ENCODE peak calls at places on chromosomes 3 and 15, in six cellular contexts. One of them, this sample, is unnamed.

GRCh38 chr3:52620580-52620979 is 65.1 kb downstream of the PBRM1 start:
- DNase-seq in mesothelial cell of epicardium: no peak
- DNase-seq in GM13977: no peak
- DNase-seq in psoas muscle: no peak
- DNase-seq in nephron progenitor cell: no peak
- DNase-seq in right lobe of liver: no peak
- DNase-seq in this sample: no peak

GRCh38 chr3:107545680-107546120 is 22.9 kb downstream of the BBX start:
- DNase-seq in nephron progenitor cell: no peak
- DNase-seq in psoas muscle: no peak
- DNase-seq in GM13977: no peak
- DNase-seq in right lobe of liver: no peak
- DNase-seq in mesothelial cell of epicardium: no peak
- DNase-seq in this sample: no peak

GRCh38 chr3:157075693-157076420 is 84.1 kb downstream of the CCNL1 start:
- DNase-seq in nephron progenitor cell: no peak
- DNase-seq in right lobe of liver: peak
- DNase-seq in GM13977: no peak
- DNase-seq in mesothelial cell of epicardium: no peak
- DNase-seq in psoas muscle: no peak
- DNase-seq in this sample: no peak

GRCh38 chr3:107222927-107223326 is 154.3 kb upstream of the CCDC54 start:
- DNase-seq in right lobe of liver: no peak
- DNase-seq in GM13977: no peak
- DNase-seq in psoas muscle: no peak
- DNase-seq in nephron progenitor cell: no peak
- DNase-seq in mesothelial cell of epicardium: no peak
- DNase-seq in this sample: no peak

GRCh38 chr3:8990266-8991215 is 27.3 kb upstream of the RAD18 start:
- DNase-seq in psoas muscle: no peak
- DNase-seq in nephron progenitor cell: no peak
- DNase-seq in GM13977: no peak
- DNase-seq in mesothelial cell of epicardium: no peak
- DNase-seq in right lobe of liver: no peak
- DNase-seq in this sample: no peak

GRCh38 chr3:71138410-71138809 is 445.1 kb downstream of the FOXP1 start:
- DNase-seq in right lobe of liver: no peak
- DNase-seq in nephron progenitor cell: no peak
- DNase-seq in GM13977: no peak
- DNase-seq in mesothelial cell of epicardium: no peak
- DNase-seq in psoas muscle: no peak
- DNase-seq in this sample: no peak

GRCh38 chr3:66039590-66039887 is 821 bp upstream of the MAGI1 start:
- DNase-seq in mesothelial cell of epicardium: no peak
- DNase-seq in right lobe of liver: peak
- DNase-seq in GM13977: peak
- DNase-seq in psoas muscle: peak
- DNase-seq in nephron progenitor cell: peak
- DNase-seq in this sample: no peak

GRCh38 chr3:14446988-14447570 is 44.7 kb downstream of the SLC6A6 start:
- DNase-seq in psoas muscle: no peak
- DNase-seq in GM13977: no peak
- DNase-seq in mesothelial cell of epicardium: no peak
- DNase-seq in right lobe of liver: no peak
- DNase-seq in nephron progenitor cell: no peak
- DNase-seq in this sample: no peak

GRCh38 chr3:190362258-190362657 is 25.7 kb upstream of the CLDN16 start:
- DNase-seq in GM13977: no peak
- DNase-seq in right lobe of liver: no peak
- DNase-seq in psoas muscle: no peak
- DNase-seq in nephron progenitor cell: no peak
- DNase-seq in mesothelial cell of epicardium: no peak
- DNase-seq in this sample: no peak

GRCh38 chr3:54211097-54211496 is 88.7 kb downstream of the CACNA2D3 start:
- DNase-seq in GM13977: no peak
- DNase-seq in nephron progenitor cell: no peak
- DNase-seq in mesothelial cell of epicardium: no peak
- DNase-seq in psoas muscle: no peak
- DNase-seq in right lobe of liver: no peak
- DNase-seq in this sample: no peak

GRCh38 chr3:25540187-25540765 is 112.2 kb downstream of the RARB start:
- DNase-seq in right lobe of liver: no peak
- DNase-seq in mesothelial cell of epicardium: no peak
- DNase-seq in GM13977: no peak
- DNase-seq in psoas muscle: no peak
- DNase-seq in nephron progenitor cell: no peak
- DNase-seq in this sample: no peak

GRCh38 chr3:13023251-13024055 is 49.8 kb downstream of the IQSEC1 start:
- DNase-seq in right lobe of liver: no peak
- DNase-seq in mesothelial cell of epicardium: peak
- DNase-seq in nephron progenitor cell: no peak
- DNase-seq in psoas muscle: peak
- DNase-seq in GM13977: peak
- DNase-seq in this sample: no peak

GRCh38 chr3:141644931-141645330 is 93.2 kb upstream of the RNF7 start:
- DNase-seq in mesothelial cell of epicardium: no peak
- DNase-seq in right lobe of liver: peak
- DNase-seq in GM13977: peak
- DNase-seq in psoas muscle: peak
- DNase-seq in nephron progenitor cell: peak
- DNase-seq in this sample: peak

GRCh38 chr3:176046717-176047116 is 1150.6 kb downstream of the TBL1XR1 start:
- DNase-seq in mesothelial cell of epicardium: no peak
- DNase-seq in GM13977: no peak
- DNase-seq in right lobe of liver: no peak
- DNase-seq in nephron progenitor cell: no peak
- DNase-seq in psoas muscle: no peak
- DNase-seq in this sample: no peak

GRCh38 chr15:48354694-48355303 is 23.6 kb downstream of the DUT start:
- DNase-seq in psoas muscle: no peak
- DNase-seq in nephron progenitor cell: no peak
- DNase-seq in right lobe of liver: no peak
- DNase-seq in GM13977: no peak
- DNase-seq in mesothelial cell of epicardium: no peak
- DNase-seq in this sample: no peak

GRCh38 chr3:64732570-64732969 is 44.8 kb upstream of the ADAMTS9 start:
- DNase-seq in psoas muscle: no peak
- DNase-seq in mesothelial cell of epicardium: no peak
- DNase-seq in GM13977: no peak
- DNase-seq in right lobe of liver: no peak
- DNase-seq in nephron progenitor cell: no peak
- DNase-seq in this sample: no peak

GRCh38 chr3:42254566-42254965 is 11.4 kb downstream of the CCK start:
- DNase-seq in right lobe of liver: no peak
- DNase-seq in nephron progenitor cell: no peak
- DNase-seq in psoas muscle: no peak
- DNase-seq in mesothelial cell of epicardium: no peak
- DNase-seq in GM13977: no peak
- DNase-seq in this sample: no peak

GRCh38 chr3:127789051-127789450 is 33.3 kb downstream of the MGLL start:
- DNase-seq in psoas muscle: peak
- DNase-seq in mesothelial cell of epicardium: no peak
- DNase-seq in nephron progenitor cell: no peak
- DNase-seq in GM13977: no peak
- DNase-seq in right lobe of liver: no peak
- DNase-seq in this sample: no peak

GRCh38 chr3:185353823-185354614 is 8.9 kb upstream of the MAP3K13 start:
- DNase-seq in mesothelial cell of epicardium: no peak
- DNase-seq in GM13977: peak
- DNase-seq in nephron progenitor cell: peak
- DNase-seq in psoas muscle: peak
- DNase-seq in right lobe of liver: peak
- DNase-seq in this sample: peak

GRCh38 chr3:141176775-141177174 is 54.9 kb upstream of the PXYLP1 start:
- DNase-seq in nephron progenitor cell: no peak
- DNase-seq in GM13977: no peak
- DNase-seq in psoas muscle: no peak
- DNase-seq in right lobe of liver: no peak
- DNase-seq in mesothelial cell of epicardium: no peak
- DNase-seq in this sample: no peak

GRCh38 chr3:54079729-54080128 is 42.6 kb upstream of the CACNA2D3 start:
- DNase-seq in GM13977: no peak
- DNase-seq in nephron progenitor cell: no peak
- DNase-seq in right lobe of liver: no peak
- DNase-seq in mesothelial cell of epicardium: no peak
- DNase-seq in psoas muscle: no peak
- DNase-seq in this sample: no peak

GRCh38 chr3:126449621-126450051 is 26.1 kb downstream of the ZXDC start:
- DNase-seq in nephron progenitor cell: no peak
- DNase-seq in GM13977: no peak
- DNase-seq in right lobe of liver: peak
- DNase-seq in psoas muscle: no peak
- DNase-seq in mesothelial cell of epicardium: no peak
- DNase-seq in this sample: no peak

GRCh38 chr3:193548406-193548805 is 6.3 kb downstream of the ATP13A4 start:
- DNase-seq in mesothelial cell of epicardium: no peak
- DNase-seq in GM13977: no peak
- DNase-seq in psoas muscle: no peak
- DNase-seq in nephron progenitor cell: no peak
- DNase-seq in right lobe of liver: no peak
- DNase-seq in this sample: no peak

GRCh38 chr15:100900136-100900894 is 18.8 kb upstream of the LRRK1 start:
- DNase-seq in psoas muscle: no peak
- DNase-seq in right lobe of liver: no peak
- DNase-seq in mesothelial cell of epicardium: no peak
- DNase-seq in nephron progenitor cell: peak
- DNase-seq in GM13977: no peak
- DNase-seq in this sample: no peak

DNA sequence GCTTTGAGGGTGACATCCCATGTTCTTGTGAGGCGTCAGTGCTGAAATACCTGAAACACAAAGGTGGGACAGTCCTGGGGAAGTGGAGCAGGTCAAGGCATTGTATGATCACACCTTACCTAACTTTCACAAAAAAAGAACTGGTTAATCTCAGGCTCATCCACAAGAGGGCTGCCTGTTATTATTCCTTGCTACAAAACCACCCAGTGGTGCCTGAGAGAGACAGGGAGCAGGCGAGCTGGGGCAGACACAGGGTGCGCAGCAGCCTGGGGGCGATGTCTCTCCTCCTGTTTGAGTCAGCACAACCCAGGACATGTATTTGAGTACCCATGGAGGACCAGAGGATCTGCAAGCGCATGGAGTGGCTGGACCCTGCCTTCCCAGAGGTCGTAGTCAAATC is 316.8 kb upstream of the ATP10A start:
- DNase-seq in mesothelial cell of epicardium: no peak
- DNase-seq in psoas muscle: no peak
- DNase-seq in nephron progenitor cell: peak
- DNase-seq in right lobe of liver: no peak
- DNase-seq in GM13977: no peak
- DNase-seq in this sample: peak
- TF ChIP-seq CTCF in mesothelial cell of epicardium: no peak
- TF ChIP-seq CTCF in psoas muscle: no peak
- TF ChIP-seq CTCF in nephron progenitor cell: peak
- TF ChIP-seq CTCF in right lobe of liver: no peak
- TF ChIP-seq CTCF in GM13977: no peak
- TF ChIP-seq CTCF in this sample: no peak

DNA sequence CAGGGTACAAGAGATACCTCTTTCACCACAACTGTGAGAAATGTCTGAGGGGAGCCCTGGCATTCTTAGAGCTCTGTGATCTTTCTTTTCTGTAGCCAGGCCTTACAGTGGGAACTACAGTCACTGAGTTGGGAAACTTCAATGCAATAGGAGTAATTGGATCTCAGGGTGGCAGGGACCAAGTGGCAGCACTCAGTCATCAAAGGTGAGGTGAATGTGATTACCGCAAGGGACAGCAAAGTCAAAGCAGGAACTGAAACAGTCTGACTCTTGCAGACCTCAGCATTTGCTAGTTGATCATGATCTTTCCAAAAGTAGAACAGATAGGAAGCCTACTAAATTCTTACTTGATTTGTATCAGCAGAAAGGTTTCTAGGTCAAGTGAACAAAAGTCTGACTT is 7.3 kb upstream of the MCF2L2 start:
- DNase-seq in mesothelial cell of epicardium: no peak
- DNase-seq in right lobe of liver: no peak
- DNase-seq in nephron progenitor cell: no peak
- DNase-seq in GM13977: peak
- DNase-seq in psoas muscle: no peak
- DNase-seq in this sample: no peak
- TF ChIP-seq CTCF in mesothelial cell of epicardium: no peak
- TF ChIP-seq CTCF in right lobe of liver: no peak
- TF ChIP-seq CTCF in nephron progenitor cell: no peak
- TF ChIP-seq CTCF in GM13977: no peak
- TF ChIP-seq CTCF in psoas muscle: no peak
- TF ChIP-seq CTCF in this sample: no peak

GRCh38 chr3:15859507-15860013 is 61.8 kb upstream of the ANKRD28 start:
- DNase-seq in GM13977: peak
- DNase-seq in right lobe of liver: peak
- DNase-seq in mesothelial cell of epicardium: peak
- DNase-seq in psoas muscle: peak
- DNase-seq in nephron progenitor cell: peak
- DNase-seq in this sample: peak
- TF ChIP-seq CTCF in GM13977: no peak
- TF ChIP-seq CTCF in right lobe of liver: no peak
- TF ChIP-seq CTCF in mesothelial cell of epicardium: no peak
- TF ChIP-seq CTCF in psoas muscle: no peak
- TF ChIP-seq CTCF in nephron progenitor cell: no peak
- TF ChIP-seq CTCF in this sample: no peak

GRCh38 chr3:147371771-147372340 is 34.5 kb downstream of the ZIC4 start:
- DNase-seq in psoas muscle: no peak
- DNase-seq in GM13977: no peak
- DNase-seq in mesothelial cell of epicardium: no peak
- DNase-seq in nephron progenitor cell: no peak
- DNase-seq in right lobe of liver: no peak
- DNase-seq in this sample: no peak
- TF ChIP-seq CTCF in psoas muscle: no peak
- TF ChIP-seq CTCF in GM13977: no peak
- TF ChIP-seq CTCF in mesothelial cell of epicardium: no peak
- TF ChIP-seq CTCF in nephron progenitor cell: no peak
- TF ChIP-seq CTCF in right lobe of liver: no peak
- TF ChIP-seq CTCF in this sample: no peak

GRCh38 chr3:123361019-123361418 is 87.9 kb downstream of the ADCY5 start:
- DNase-seq in psoas muscle: no peak
- DNase-seq in GM13977: no peak
- DNase-seq in mesothelial cell of epicardium: no peak
- DNase-seq in right lobe of liver: no peak
- DNase-seq in nephron progenitor cell: no peak
- DNase-seq in this sample: no peak
- TF ChIP-seq CTCF in psoas muscle: no peak
- TF ChIP-seq CTCF in GM13977: no peak
- TF ChIP-seq CTCF in mesothelial cell of epicardium: no peak
- TF ChIP-seq CTCF in right lobe of liver: no peak
- TF ChIP-seq CTCF in nephron progenitor cell: no peak
- TF ChIP-seq CTCF in this sample: peak